ENCODE peak calls at places on chromosomes 12 and 14, in eight cellular contexts. One of them, this sample, is unnamed.

GRCh38 chr12:122981587-122982493 is 1.4 kb downstream of the ARL6IP4 start:
- DNase-seq in stimulated activated CD4-positive, alpha-beta T cell treated with anti-CD3 and anti-CD28 coated beads, Interleukin-2, amount 100 ng/mL, for 48 hours: no peak
- DNase-seq in left kidney: no peak
- DNase-seq in NCI-H510A treated with DMSO at 0.1 percent for 48 hours: no peak
- DNase-seq in fibroblast of mammary gland: no peak
- DNase-seq in WTC11: no peak
- DNase-seq in astrocyte: no peak
- DNase-seq in T1000: no peak
- DNase-seq in this sample: no peak

GRCh38 chr12:6963741-6964446 is 6.6 kb downstream of the PHB2 start:
- DNase-seq in astrocyte: no peak
- DNase-seq in left kidney: no peak
- DNase-seq in stimulated activated CD4-positive, alpha-beta T cell treated with anti-CD3 and anti-CD28 coated beads, Interleukin-2, amount 100 ng/mL, for 48 hours: no peak
- DNase-seq in fibroblast of mammary gland: no peak
- DNase-seq in WTC11: no peak
- DNase-seq in T1000: no peak
- DNase-seq in NCI-H510A treated with DMSO at 0.1 percent for 48 hours: no peak
- DNase-seq in this sample: no peak

GRCh38 chr14:21454843-21455550 is 926 bp downstream of the CHD8 start:
- DNase-seq in stimulated activated CD4-positive, alpha-beta T cell treated with anti-CD3 and anti-CD28 coated beads, Interleukin-2, amount 100 ng/mL, for 48 hours: no peak
- DNase-seq in T1000: no peak
- DNase-seq in left kidney: peak; percentile 61
- DNase-seq in WTC11: no peak
- DNase-seq in astrocyte: no peak
- DNase-seq in NCI-H510A treated with DMSO at 0.1 percent for 48 hours: peak; percentile 19
- DNase-seq in fibroblast of mammary gland: peak; percentile 28
- DNase-seq in this sample: peak; percentile 3

GRCh38 chr12:58443273-58443980 is 476.9 kb downstream of the LRIG3 start:
- DNase-seq in T1000: no peak
- DNase-seq in left kidney: peak; percentile 7
- DNase-seq in NCI-H510A treated with DMSO at 0.1 percent for 48 hours: no peak
- DNase-seq in astrocyte: no peak
- DNase-seq in fibroblast of mammary gland: peak; percentile 58
- DNase-seq in stimulated activated CD4-positive, alpha-beta T cell treated with anti-CD3 and anti-CD28 coated beads, Interleukin-2, amount 100 ng/mL, for 48 hours: no peak
- DNase-seq in WTC11: peak; percentile 29
- DNase-seq in this sample: peak; percentile 45

GRCh38 chr12:5407457-5407856 is 24.5 kb upstream of the NTF3 start:
- DNase-seq in astrocyte: peak; percentile 35
- DNase-seq in left kidney: peak; percentile 86
- DNase-seq in NCI-H510A treated with DMSO at 0.1 percent for 48 hours: no peak
- DNase-seq in fibroblast of mammary gland: no peak
- DNase-seq in WTC11: no peak
- DNase-seq in stimulated activated CD4-positive, alpha-beta T cell treated with anti-CD3 and anti-CD28 coated beads, Interleukin-2, amount 100 ng/mL, for 48 hours: no peak
- DNase-seq in T1000: no peak
- DNase-seq in this sample: peak; percentile 45

GRCh38 chr14:50018236-50019210 is 97.8 kb downstream of the VCPKMT start:
- DNase-seq in astrocyte: peak; percentile 55
- DNase-seq in T1000: no peak
- DNase-seq in fibroblast of mammary gland: peak; percentile 43
- DNase-seq in stimulated activated CD4-positive, alpha-beta T cell treated with anti-CD3 and anti-CD28 coated beads, Interleukin-2, amount 100 ng/mL, for 48 hours: no peak
- DNase-seq in WTC11: no peak
- DNase-seq in left kidney: no peak
- DNase-seq in NCI-H510A treated with DMSO at 0.1 percent for 48 hours: no peak
- DNase-seq in this sample: peak; percentile 80

GRCh38 chr14:46580941-46581671 is 70.5 kb downstream of the RPL10L start:
- DNase-seq in left kidney: peak; percentile 52
- DNase-seq in T1000: no peak
- DNase-seq in WTC11: peak; percentile 16
- DNase-seq in astrocyte: peak; percentile 33
- DNase-seq in fibroblast of mammary gland: peak; percentile 41
- DNase-seq in stimulated activated CD4-positive, alpha-beta T cell treated with anti-CD3 and anti-CD28 coated beads, Interleukin-2, amount 100 ng/mL, for 48 hours: peak; percentile 3
- DNase-seq in NCI-H510A treated with DMSO at 0.1 percent for 48 hours: peak; percentile 0
- DNase-seq in this sample: peak; percentile 17

GRCh38 chr12:86826051-86826450 is 569.9 kb upstream of the MGAT4C start:
- DNase-seq in fibroblast of mammary gland: no peak
- DNase-seq in left kidney: no peak
- DNase-seq in stimulated activated CD4-positive, alpha-beta T cell treated with anti-CD3 and anti-CD28 coated beads, Interleukin-2, amount 100 ng/mL, for 48 hours: no peak
- DNase-seq in astrocyte: no peak
- DNase-seq in WTC11: no peak
- DNase-seq in NCI-H510A treated with DMSO at 0.1 percent for 48 hours: no peak
- DNase-seq in T1000: no peak
- DNase-seq in this sample: peak; percentile 51

GRCh38 chr12:102971227-102971626 is 13.8 kb downstream of the ASCL1 start:
- DNase-seq in NCI-H510A treated with DMSO at 0.1 percent for 48 hours: peak; percentile 54
- DNase-seq in fibroblast of mammary gland: no peak
- DNase-seq in astrocyte: no peak
- DNase-seq in left kidney: no peak
- DNase-seq in WTC11: no peak
- DNase-seq in T1000: no peak
- DNase-seq in stimulated activated CD4-positive, alpha-beta T cell treated with anti-CD3 and anti-CD28 coated beads, Interleukin-2, amount 100 ng/mL, for 48 hours: no peak
- DNase-seq in this sample: no peak

GRCh38 chr12:76471579-76471978 is 88.0 kb downstream of the OSBPL8 start:
- DNase-seq in NCI-H510A treated with DMSO at 0.1 percent for 48 hours: no peak
- DNase-seq in fibroblast of mammary gland: no peak
- DNase-seq in astrocyte: no peak
- DNase-seq in left kidney: no peak
- DNase-seq in WTC11: no peak
- DNase-seq in T1000: no peak
- DNase-seq in stimulated activated CD4-positive, alpha-beta T cell treated with anti-CD3 and anti-CD28 coated beads, Interleukin-2, amount 100 ng/mL, for 48 hours: no peak
- DNase-seq in this sample: no peak

GRCh38 chr12:130116791-130117190 is 45.5 kb upstream of the FZD10 start:
- DNase-seq in fibroblast of mammary gland: no peak
- DNase-seq in WTC11: no peak
- DNase-seq in astrocyte: no peak
- DNase-seq in left kidney: no peak
- DNase-seq in NCI-H510A treated with DMSO at 0.1 percent for 48 hours: no peak
- DNase-seq in stimulated activated CD4-positive, alpha-beta T cell treated with anti-CD3 and anti-CD28 coated beads, Interleukin-2, amount 100 ng/mL, for 48 hours: no peak
- DNase-seq in T1000: no peak
- DNase-seq in this sample: no peak

GRCh38 chr12:112900298-112901145 is 6.2 kb upstream of the OAS1 start:
- DNase-seq in WTC11: peak; percentile 41
- DNase-seq in left kidney: peak; percentile 52
- DNase-seq in fibroblast of mammary gland: peak; percentile 53
- DNase-seq in T1000: no peak
- DNase-seq in NCI-H510A treated with DMSO at 0.1 percent for 48 hours: peak; percentile 77
- DNase-seq in astrocyte: peak; percentile 4
- DNase-seq in stimulated activated CD4-positive, alpha-beta T cell treated with anti-CD3 and anti-CD28 coated beads, Interleukin-2, amount 100 ng/mL, for 48 hours: peak; percentile 18
- DNase-seq in this sample: peak; percentile 61

GRCh38 chr12:121806556-121807308 is 2.9 kb downstream of the SETD1B start:
- DNase-seq in WTC11: no peak
- DNase-seq in fibroblast of mammary gland: peak; percentile 28
- DNase-seq in NCI-H510A treated with DMSO at 0.1 percent for 48 hours: peak; percentile 34
- DNase-seq in left kidney: peak; percentile 62
- DNase-seq in astrocyte: no peak
- DNase-seq in stimulated activated CD4-positive, alpha-beta T cell treated with anti-CD3 and anti-CD28 coated beads, Interleukin-2, amount 100 ng/mL, for 48 hours: no peak
- DNase-seq in T1000: no peak
- DNase-seq in this sample: no peak

GRCh38 chr12:71195338-71195896 is 37.6 kb upstream of the TSPAN8 start:
- DNase-seq in stimulated activated CD4-positive, alpha-beta T cell treated with anti-CD3 and anti-CD28 coated beads, Interleukin-2, amount 100 ng/mL, for 48 hours: no peak
- DNase-seq in left kidney: no peak
- DNase-seq in astrocyte: no peak
- DNase-seq in NCI-H510A treated with DMSO at 0.1 percent for 48 hours: peak; percentile 97
- DNase-seq in T1000: no peak
- DNase-seq in WTC11: no peak
- DNase-seq in fibroblast of mammary gland: no peak
- DNase-seq in this sample: no peak

GRCh38 chr14:59332727-59333126 is 132.5 kb downstream of the GPR135 start:
- DNase-seq in stimulated activated CD4-positive, alpha-beta T cell treated with anti-CD3 and anti-CD28 coated beads, Interleukin-2, amount 100 ng/mL, for 48 hours: no peak
- DNase-seq in T1000: no peak
- DNase-seq in NCI-H510A treated with DMSO at 0.1 percent for 48 hours: no peak
- DNase-seq in left kidney: no peak
- DNase-seq in astrocyte: peak; percentile 91
- DNase-seq in WTC11: no peak
- DNase-seq in fibroblast of mammary gland: peak; percentile 89
- DNase-seq in this sample: peak; percentile 75

GRCh38 chr14:58292192-58292591 is 6.2 kb upstream of the ARID4A start:
- DNase-seq in fibroblast of mammary gland: no peak
- DNase-seq in left kidney: no peak
- DNase-seq in stimulated activated CD4-positive, alpha-beta T cell treated with anti-CD3 and anti-CD28 coated beads, Interleukin-2, amount 100 ng/mL, for 48 hours: no peak
- DNase-seq in NCI-H510A treated with DMSO at 0.1 percent for 48 hours: no peak
- DNase-seq in WTC11: no peak
- DNase-seq in astrocyte: no peak
- DNase-seq in T1000: no peak
- DNase-seq in this sample: no peak

GRCh38 chr12:77087427-77087826 is 22.1 kb upstream of the E2F7 start:
- DNase-seq in stimulated activated CD4-positive, alpha-beta T cell treated with anti-CD3 and anti-CD28 coated beads, Interleukin-2, amount 100 ng/mL, for 48 hours: no peak
- DNase-seq in NCI-H510A treated with DMSO at 0.1 percent for 48 hours: no peak
- DNase-seq in astrocyte: peak; percentile 98
- DNase-seq in T1000: no peak
- DNase-seq in left kidney: no peak
- DNase-seq in fibroblast of mammary gland: peak; percentile 93
- DNase-seq in WTC11: no peak
- DNase-seq in this sample: peak; percentile 86

GRCh38 chr14:51871846-51872245 is 11.4 kb downstream of the GNG2 start:
- DNase-seq in astrocyte: no peak
- DNase-seq in stimulated activated CD4-positive, alpha-beta T cell treated with anti-CD3 and anti-CD28 coated beads, Interleukin-2, amount 100 ng/mL, for 48 hours: no peak
- DNase-seq in NCI-H510A treated with DMSO at 0.1 percent for 48 hours: no peak
- DNase-seq in fibroblast of mammary gland: no peak
- DNase-seq in WTC11: no peak
- DNase-seq in left kidney: no peak
- DNase-seq in T1000: no peak
- DNase-seq in this sample: no peak

GRCh38 chr12:21823581-21823980 is 49.1 kb upstream of the KCNJ8 start:
- DNase-seq in left kidney: peak; percentile 35
- DNase-seq in stimulated activated CD4-positive, alpha-beta T cell treated with anti-CD3 and anti-CD28 coated beads, Interleukin-2, amount 100 ng/mL, for 48 hours: no peak
- DNase-seq in fibroblast of mammary gland: peak; percentile 54
- DNase-seq in astrocyte: peak; percentile 19
- DNase-seq in T1000: no peak
- DNase-seq in NCI-H510A treated with DMSO at 0.1 percent for 48 hours: no peak
- DNase-seq in WTC11: peak; percentile 12
- DNase-seq in this sample: peak; percentile 15

GRCh38 chr12:52517888-52518287 is 2.3 kb downstream of the KRT5 start:
- DNase-seq in fibroblast of mammary gland: no peak
- DNase-seq in NCI-H510A treated with DMSO at 0.1 percent for 48 hours: no peak
- DNase-seq in stimulated activated CD4-positive, alpha-beta T cell treated with anti-CD3 and anti-CD28 coated beads, Interleukin-2, amount 100 ng/mL, for 48 hours: no peak
- DNase-seq in WTC11: no peak
- DNase-seq in T1000: no peak
- DNase-seq in astrocyte: no peak
- DNase-seq in left kidney: no peak
- DNase-seq in this sample: no peak

This sample was measured in M059J.